ENCODE peak calls at places on chromosomes 12 and 14, in six cellular contexts. X is pancreas, O is fibroblast of pulmonary artery, I is bronchial epithelial cell, B is cardiac muscle cell, S is BJ. J is an unnamed sample.

GRCh38 chr12:110913119-110914056 is 7.0 kb downstream of the MYL2 start:
- DNase-seq in X (no peak), O (no peak), I (no peak), B (no peak), S (no peak), J (peak)

GRCh38 chr12:115341442-115341841 is 657.5 kb upstream of the TBX3 start:
- DNase-seq in X (peak), O (peak), I (peak), B (no peak), S (peak), J (peak)

GRCh38 chr14:94173471-94173884 is 644 bp upstream of the PPP4R4 start:
- DNase-seq in X (no peak), O (no peak), I (no peak), B (no peak), S (no peak), J (no peak)

GRCh38 chr12:563250-563781 is 99.9 kb downstream of the NINJ2 start:
- DNase-seq in X (no peak), O (no peak), I (no peak), B (no peak), S (no peak), J (no peak)

GRCh38 chr14:85617799-85618198 is 87.9 kb downstream of the FLRT2 start:
- DNase-seq in X (no peak), O (no peak), I (no peak), B (no peak), S (no peak), J (no peak)

GRCh38 chr12:49703647-49704137 is 3.5 kb downstream of the FMNL3 start:
- DNase-seq in X (no peak), O (peak), I (peak), B (no peak), S (no peak), J (peak)

GRCh38 chr12:130838284-130838950 is 633 bp downstream of the STX2 start:
- DNase-seq in X (peak), O (peak), I (no peak), B (peak), S (no peak), J (peak)

GRCh38 chr12:91523831-91524230 is 341.2 kb upstream of the DCN start:
- DNase-seq in X (no peak), O (no peak), I (no peak), B (no peak), S (no peak), J (no peak)

GRCh38 chr14:76877871-76878270 is 51.7 kb downstream of the LRRC74A start:
- DNase-seq in X (no peak), O (no peak), I (no peak), B (no peak), S (no peak), J (no peak)

GRCh38 chr12:38961044-38961443 is 55.7 kb upstream of the CPNE8 start:
- DNase-seq in X (no peak), O (no peak), I (no peak), B (no peak), S (no peak), J (no peak)

GRCh38 chr12:1217191-1217949 is 226.3 kb downstream of the ERC1 start:
- DNase-seq in X (no peak), O (peak), I (peak), B (no peak), S (peak), J (no peak)

GRCh38 chr14:56304456-56304855 is 186.2 kb downstream of the PELI2 start:
- DNase-seq in X (no peak), O (no peak), I (no peak), B (no peak), S (no peak), J (no peak)

GRCh38 chr12:82357340-82357739 is 847 bp downstream of the CCDC59 start:
- DNase-seq in X (no peak), O (peak), I (no peak), B (no peak), S (no peak), J (no peak)

GRCh38 chr12:125552223-125552747 is 487.1 kb downstream of the AACS start:
- DNase-seq in X (no peak), O (no peak), I (no peak), B (no peak), S (no peak), J (no peak)

GRCh38 chr12:53344824-53345485 is 8.8 kb upstream of the SP7 start:
- DNase-seq in X (peak), O (peak), I (peak), B (peak), S (no peak), J (peak)

GRCh38 chr12:12941450-12942350 is 10.3 kb downstream of the GPRC5D start:
- DNase-seq in X (no peak), O (no peak), I (no peak), B (no peak), S (no peak), J (no peak)

GRCh38 chr12:18868673-18869072 is 130.8 kb downstream of the CAPZA3 start:
- DNase-seq in X (no peak), O (peak), I (peak), B (no peak), S (no peak), J (no peak)

GRCh38 chr12:122895757-122896636 is at the start of gene VPS37B:
- DNase-seq in X (peak), O (peak), I (peak), B (peak), S (no peak), J (peak)

GRCh38 chr14:103879570-103880333 is 32.4 kb upstream of the PPP1R13B start:
- DNase-seq in X (peak), O (no peak), I (peak), B (no peak), S (no peak), J (no peak)

GRCh38 chr12:46831335-46832083 is 5.7 kb upstream of the SLC38A4 start:
- DNase-seq in X (peak), O (no peak), I (no peak), B (peak), S (no peak), J (no peak)
- TF ChIP-seq CTCF in X (no peak), O (no peak), I (no peak), B (no peak), S (no peak), J (no peak)

GRCh38 chr12:63848450-63848849 is 4.0 kb downstream of the SRGAP1 start:
- DNase-seq in X (no peak), O (no peak), I (no peak), B (no peak), S (no peak), J (peak)

GRCh38 chr12:63843613-63844390 is 698 bp upstream of the SRGAP1 start:
- DNase-seq in X (peak), O (peak), I (peak), B (peak), S (peak), J (peak)

GRCh38 chr12:63846249-63846967 is 1.9 kb downstream of the SRGAP1 start:
- DNase-seq in X (no peak), O (no peak), I (no peak), B (no peak), S (no peak), J (no peak)

GRCh38 chr12:63844391-63845341 is at the start of gene SRGAP1:
- DNase-seq in X (peak), O (peak), I (peak), B (peak), S (no peak), J (peak)

GRCh38 chr12:63845726-63846125 is 1.2 kb downstream of the SRGAP1 start:
- DNase-seq in X (no peak), O (peak), I (peak), B (peak), S (no peak), J (no peak)
- H3K4me3 ChIP-seq in X (peak), O (peak), I (peak), B (peak), S (peak), J (no peak)

DNA sequence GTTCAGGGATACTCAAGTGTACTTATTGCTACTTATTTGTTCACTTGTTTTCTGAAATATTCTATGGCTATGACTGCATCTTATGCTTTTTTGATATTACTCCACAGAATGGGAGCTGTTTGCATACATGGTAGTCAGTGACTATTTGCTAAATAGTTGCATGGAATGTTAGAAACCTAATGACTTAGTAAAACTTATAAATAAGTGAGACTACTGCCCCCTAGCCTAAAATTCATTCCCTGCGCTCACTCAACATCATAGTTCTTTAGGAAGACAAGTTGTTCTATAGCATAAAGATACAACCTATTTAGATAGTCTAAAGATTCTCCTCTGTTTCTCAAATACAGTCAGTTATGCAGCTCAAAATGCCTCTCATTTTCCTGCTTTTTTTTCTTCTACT is 305.5 kb downstream of the CEP128 start:
- DNase-seq in X (no peak), O (peak), I (peak), B (no peak), S (no peak), J (peak)
- TF ChIP-seq CTCF in X (no peak), O (peak), I (peak), B (peak), S (peak), J (no peak)

DNA sequence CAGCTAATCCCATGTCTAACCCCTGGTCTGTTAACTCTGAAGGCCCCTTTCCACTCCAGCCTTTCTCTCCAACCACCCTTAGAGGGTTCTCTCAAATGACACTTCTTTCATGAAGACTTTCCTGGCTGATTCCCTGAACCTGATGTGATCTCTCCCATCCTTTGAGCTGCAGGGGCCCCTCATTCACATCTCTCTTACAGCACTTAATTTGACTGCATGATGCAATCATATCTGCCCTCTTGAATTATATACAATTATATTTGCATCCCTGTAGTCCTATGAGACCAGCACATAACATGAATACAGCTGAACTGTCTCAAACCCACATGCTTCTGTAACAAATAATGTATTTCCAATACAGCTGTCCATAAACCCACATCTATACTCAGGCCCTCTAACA is 56.4 kb downstream of the PPP2R5E start:
- DNase-seq in X (no peak), O (no peak), I (no peak), B (no peak), S (no peak), J (no peak)
- H3K4me3 ChIP-seq in X (no peak), O (no peak), I (no peak), B (no peak), S (no peak), J (no peak)

DNA sequence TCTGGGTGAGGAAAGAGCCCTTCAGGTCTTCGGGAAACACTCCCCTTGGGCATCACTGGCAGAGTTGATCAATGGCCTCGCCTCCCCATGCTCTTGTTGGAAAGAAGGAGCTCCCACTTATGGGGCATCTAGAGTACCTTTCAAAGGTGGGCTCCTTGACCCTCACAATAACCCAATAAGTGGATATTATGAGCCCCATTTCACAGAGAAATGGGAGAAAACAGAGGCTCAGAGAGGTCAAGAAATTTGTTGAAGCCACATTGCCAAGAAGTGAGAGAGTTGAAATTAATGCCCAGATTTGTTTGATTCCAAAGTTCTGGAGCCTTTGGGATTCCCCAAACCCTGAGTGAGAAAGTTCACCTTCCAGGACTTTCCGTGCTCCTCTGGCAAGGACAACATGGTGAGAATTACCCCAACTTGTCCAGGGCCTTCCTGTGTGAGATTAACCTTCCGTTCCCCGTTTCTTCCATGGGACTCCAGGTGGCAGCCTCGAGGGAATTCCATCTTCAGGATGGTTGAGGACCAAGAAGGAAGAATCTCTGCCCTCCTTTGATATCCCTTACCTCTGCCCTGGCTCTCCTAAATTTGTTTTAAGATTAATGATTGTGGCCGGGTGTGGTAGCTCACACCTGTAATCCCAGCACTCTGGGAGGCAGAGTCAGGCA is 7.5 kb upstream of the CHD4 start:
- DNase-seq in X (no peak), O (peak), I (no peak), B (no peak), S (no peak), J (no peak)
- TF ChIP-seq CTCF in X (no peak), O (peak), I (peak), B (peak), S (peak), J (no peak)

DNA sequence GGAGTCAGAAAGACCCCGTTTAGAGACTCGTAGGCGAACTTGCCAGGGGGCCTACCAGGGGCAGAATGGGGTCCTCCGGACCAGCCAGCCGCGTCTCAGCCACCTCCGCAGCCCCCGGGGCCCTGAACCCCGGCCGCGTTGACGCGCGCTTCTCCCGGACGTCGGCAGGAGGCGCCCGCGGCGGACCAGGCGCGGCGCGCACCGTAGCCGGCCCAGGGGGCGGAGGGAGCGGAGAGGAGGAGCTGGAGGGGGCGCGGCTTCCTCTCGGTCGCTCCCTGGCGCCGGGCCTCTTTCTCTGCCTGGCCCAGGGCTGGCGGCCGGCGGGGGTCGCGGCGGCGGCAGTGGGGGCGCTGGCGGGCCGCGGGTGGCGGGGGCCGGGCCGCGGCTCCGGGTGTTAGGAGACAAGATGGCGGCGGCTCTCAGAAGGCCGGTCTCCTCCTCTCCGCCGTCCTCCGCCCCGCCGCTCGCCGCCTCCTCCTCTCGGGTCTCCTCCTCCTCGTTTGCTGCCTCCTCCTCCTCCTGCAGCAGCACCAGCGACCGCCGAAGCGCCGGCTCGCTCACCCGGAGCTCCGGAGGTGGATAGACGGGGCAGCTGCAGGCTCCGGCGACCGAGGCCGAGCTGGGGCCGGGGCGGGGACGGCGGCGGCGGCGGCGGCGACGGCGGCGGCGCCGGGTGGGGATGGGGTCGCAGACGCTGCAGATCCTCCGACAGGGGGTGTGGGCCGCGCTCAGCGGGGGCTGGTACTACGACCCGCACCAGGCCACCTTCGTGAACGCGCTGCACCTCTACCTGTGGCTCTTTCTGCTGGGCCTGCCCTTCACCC is at the start of gene PCNX1:
- DNase-seq in X (peak), O (peak), I (peak), B (peak), S (no peak), J (peak)
- H3K4me3 ChIP-seq in X (peak), O (peak), I (peak), B (peak), S (peak), J (peak)

GRCh38 chr14:106850913-106851825 is 1324.8 kb downstream of the TMEM121 start:
- DNase-seq in X (no peak), O (no peak), I (no peak), B (no peak), S (no peak), J (peak)
- TF ChIP-seq CTCF in X (no peak), O (no peak), I (no peak), B (no peak), S (no peak), J (no peak)

GRCh38 chr14:105738638-105739037 is 212.3 kb downstream of the TMEM121 start:
- DNase-seq in X (no peak), O (no peak), I (no peak), B (no peak), S (no peak), J (peak)

GRCh38 chr14:105737504-105738246 is 211.3 kb downstream of the TMEM121 start:
- DNase-seq in X (no peak), O (no peak), I (no peak), B (no peak), S (no peak), J (peak)

GRCh38 chr14:105733081-105734065 is 207.0 kb downstream of the TMEM121 start:
- DNase-seq in X (no peak), O (no peak), I (no peak), B (no peak), S (no peak), J (no peak)
- H3K4me3 ChIP-seq in X (no peak), O (no peak), I (no peak), B (no peak), S (no peak), J (no peak)

GRCh38 chr12:2834581-2835491 is at the start of gene NRIP2:
- DNase-seq in X (no peak), O (peak), I (no peak), B (no peak), S (no peak), J (no peak)
- TF ChIP-seq CTCF in X (no peak), O (peak), I (no peak), B (peak), S (no peak), J (no peak)